ENCODE peak calls at places on chromosomes 11 and 22, in four cellular contexts. O, Z, I and L are unnamed samples.

GRCh38 chr11:72773291-72773690 is 20.6 kb downstream of the STARD10 start:
- DNase-seq in Z (no peak), I (peak), O (no peak), L (peak)

GRCh38 chr11:108805030-108805429 is 140.2 kb downstream of the DDX10 start:
- DNase-seq in Z (no peak), O (no peak), I (no peak), L (no peak)

GRCh38 chr22:31286360-31287255 is 5.7 kb downstream of the PIK3IP1 start:
- DNase-seq in O (no peak), I (no peak), Z (no peak), L (no peak)

GRCh38 chr11:100827934-100828661 is 141.0 kb downstream of the ARHGAP42 start:
- DNase-seq in I (no peak), Z (no peak), O (no peak), L (no peak)

GRCh38 chr11:69884286-69884685 is 65.1 kb upstream of the FGF3 start:
- DNase-seq in O (no peak), Z (no peak), I (no peak), L (no peak)

GRCh38 chr11:1767399-1768140 is 3.8 kb upstream of the CTSD start:
- DNase-seq in Z (no peak), O (peak), I (no peak), L (no peak)

GRCh38 chr11:18769802-18770456 is 21.7 kb downstream of the PTPN5 start:
- DNase-seq in I (no peak), O (no peak), Z (no peak), L (no peak)

GRCh38 chr22:26342719-26343449 is 86.2 kb upstream of the ASPHD2 start:
- DNase-seq in O (no peak), I (no peak), Z (no peak), L (peak)

GRCh38 chr11:130037058-130037457 is 32.6 kb upstream of the APLP2 start:
- DNase-seq in I (no peak), Z (no peak), O (no peak), L (peak)

GRCh38 chr22:47439643-47440265 is 677.3 kb downstream of the TBC1D22A start:
- DNase-seq in I (no peak), O (no peak), Z (no peak), L (no peak)

GRCh38 chr11:73542175-73542574 is 55.7 kb downstream of the FAM168A start:
- DNase-seq in Z (no peak), I (no peak), O (no peak), L (no peak)

GRCh38 chr22:40857309-40857851 is 432 bp downstream of the XPNPEP3 start:
- DNase-seq in I (no peak), Z (no peak), O (no peak), L (no peak)

GRCh38 chr11:46845440-46845739 is 690 bp downstream of the CKAP5 start:
- DNase-seq in Z (no peak), I (no peak), O (no peak), L (peak)

GRCh38 chr11:1880746-1881441 is 10.8 kb downstream of the PRR33 start:
- DNase-seq in Z (no peak), I (no peak), O (peak), L (no peak)

GRCh38 chr22:30864441-30865420 is 103.8 kb downstream of the MORC2 start:
- DNase-seq in Z (no peak), I (no peak), O (peak), L (no peak)

GRCh38 chr11:9825315-9825714 is 161.4 kb downstream of the SWAP70 start:
- DNase-seq in I (no peak), O (no peak), Z (no peak), L (peak)

GRCh38 chr11:107996025-107996776 is 12.5 kb upstream of the CUL5 start:
- DNase-seq in I (no peak), O (no peak), Z (no peak), L (no peak)

GRCh38 chr22:49913446-49913845 is 4.8 kb downstream of the ALG12 start:
- DNase-seq in O (no peak), Z (no peak), I (no peak), L (no peak)

GRCh38 chr11:74255741-74256369 is 55.6 kb downstream of the P4HA3 start:
- DNase-seq in Z (no peak), I (peak), O (no peak), L (peak)

GRCh38 chr11:55357560-55358184 is 10.1 kb upstream of the OR4A15 start:
- DNase-seq in I (no peak), O (no peak), Z (no peak), L (no peak)

GRCh38 chr11:68653486-68654430 is 30.6 kb upstream of the GAL start:
- DNase-seq in Z (no peak), I (no peak), O (no peak), L (no peak)

GRCh38 chr22:43829904-43830851 is 18.1 kb upstream of the EFCAB6 start:
- DNase-seq in O (peak), Z (no peak), I (no peak), L (peak)